ENCODE peak calls at places on chromosome 16, in six cellular contexts. H is PC-9, P is MM.1S, O is HCT116, B is GM23248, W is hepatocyte. Y is an unnamed sample.

GRCh38 chr16:46690281-46691178 is 1.1 kb downstream of the ORC6 start:
- DNase-seq in H (no peak), B (peak; percentile 42), W (peak; percentile 74), O (no peak), P (peak; percentile 15), Y (peak; percentile 4)

GRCh38 chr16:48317614-48318013 is 67.6 kb downstream of the SIAH1 start:
- DNase-seq in O (peak; percentile 10), B (peak; percentile 54), W (no peak), P (peak; percentile 26), H (no peak), Y (peak; percentile 65)

GRCh38 chr16:57341062-57341440 is 17.5 kb upstream of the CCL22 start:
- DNase-seq in W (no peak), B (no peak), O (no peak), P (no peak), H (no peak), Y (no peak)

GRCh38 chr16:28304214-28304613 is 11.9 kb downstream of the SBK1 start:
- DNase-seq in H (peak; percentile 23), O (no peak), W (peak; percentile 63), P (peak; percentile 40), B (peak; percentile 48), Y (peak; percentile 30)

GRCh38 chr16:5024632-5025031 is 9.1 kb downstream of the NAGPA start:
- DNase-seq in H (peak; percentile 29), P (peak; percentile 55), W (no peak), O (peak; percentile 24), B (peak; percentile 31), Y (peak; percentile 82)

GRCh38 chr16:24318670-24319069 is 62.5 kb downstream of the CACNG3 start:
- DNase-seq in B (no peak), W (no peak), H (no peak), O (no peak), P (no peak), Y (no peak)

GRCh38 chr16:19718624-19718965 is 524 bp downstream of the IQCK start:
- DNase-seq in P (no peak), B (peak; percentile 52), W (peak; percentile 37), H (no peak), O (no peak), Y (no peak)

GRCh38 chr16:65909310-65910050 is 457.0 kb upstream of the CDH5 start:
- DNase-seq in O (no peak), B (peak; percentile 21), H (no peak), P (peak; percentile 75), W (peak; percentile 19), Y (no peak)

GRCh38 chr16:54136276-54136625 is 150.3 kb downstream of the IRX3 start:
- DNase-seq in O (no peak), B (peak; percentile 80), H (no peak), W (no peak), P (no peak), Y (peak; percentile 40)

GRCh38 chr16:1222553-1223354 is 2.3 kb downstream of the TPSG1 start:
- DNase-seq in P (no peak), O (no peak), H (no peak), W (no peak), B (no peak), Y (no peak)

GRCh38 chr16:50719401-50720337 is 22.2 kb upstream of the CYLD start:
- DNase-seq in H (peak; percentile 77), W (peak; percentile 70), O (no peak), P (no peak), B (no peak), Y (no peak)

GRCh38 chr16:31216552-31217530 is at the start of gene PYDC1:
- DNase-seq in B (peak; percentile 20), O (no peak), H (no peak), P (no peak), W (no peak), Y (no peak)

GRCh38 chr16:89710709-89711564 is 9.4 kb upstream of the SPATA2L start:
- DNase-seq in P (no peak), H (no peak), O (no peak), B (no peak), W (no peak), Y (no peak)

GRCh38 chr16:20747030-20747816 is 5.6 kb upstream of the THUMPD1 start:
- DNase-seq in W (no peak), P (no peak), O (peak; percentile 22), H (no peak), B (no peak), Y (no peak)

DNA sequence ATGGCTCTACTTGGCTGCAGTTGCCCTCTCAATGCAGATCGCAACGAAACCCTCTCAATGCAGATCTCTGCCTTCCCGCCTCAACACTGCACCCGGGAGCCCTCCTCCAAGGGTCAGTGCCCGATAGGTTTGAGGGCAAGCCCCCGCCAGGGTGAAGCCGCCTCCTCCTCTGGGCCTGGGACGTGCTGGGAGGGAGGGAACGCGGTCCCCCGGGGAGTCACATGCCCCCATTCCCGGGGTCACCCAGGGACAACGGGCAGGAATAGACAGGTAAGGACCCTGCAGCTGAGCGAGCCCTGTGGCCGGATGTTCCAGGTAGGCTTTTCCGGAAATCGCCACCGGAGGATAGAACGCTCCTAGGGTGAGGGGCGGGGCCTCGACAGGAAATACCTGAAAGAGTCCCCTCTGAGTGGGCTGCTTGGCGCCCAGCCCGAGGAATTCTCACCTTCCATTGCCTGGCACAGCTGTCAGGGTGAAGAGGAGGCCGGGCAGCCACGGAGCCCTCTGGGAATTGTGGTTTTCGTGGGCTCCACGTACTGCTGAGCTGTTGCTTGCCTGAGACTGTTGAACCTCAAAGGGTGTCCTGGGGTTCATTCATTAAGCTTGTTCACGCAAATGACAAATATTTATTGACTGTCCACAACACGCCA is 12.8 kb downstream of the ZNF174 start:
- DNase-seq in B (no peak), P (no peak), W (no peak), H (peak; percentile 57), O (no peak), Y (no peak)
- H3K9me3 ChIP-seq in B (no peaks in the 10 kb centered on the region), P (no peaks in the 10 kb centered on the region), W (peaks cover 23% of the 10 kb centered on the region), H (peaks cover 26% of the 10 kb centered on the region), O (peaks cover 2% of the 10 kb centered on the region), Y (peaks cover 5% of the 10 kb centered on the region)

GRCh38 chr16:17635183-17635582 is 164.4 kb upstream of the XYLT1 start:
- DNase-seq in B (no peak), H (no peak), P (no peak), O (no peak), W (no peak), Y (no peak)
- H3K9me2 ChIP-seq in B (no peaks in the 10 kb centered on the region), H (no peaks in the 10 kb centered on the region), P (no peaks in the 10 kb centered on the region), O (no peaks in the 10 kb centered on the region), W (no peaks in the 10 kb centered on the region), Y (no peaks in the 10 kb centered on the region)

DNA sequence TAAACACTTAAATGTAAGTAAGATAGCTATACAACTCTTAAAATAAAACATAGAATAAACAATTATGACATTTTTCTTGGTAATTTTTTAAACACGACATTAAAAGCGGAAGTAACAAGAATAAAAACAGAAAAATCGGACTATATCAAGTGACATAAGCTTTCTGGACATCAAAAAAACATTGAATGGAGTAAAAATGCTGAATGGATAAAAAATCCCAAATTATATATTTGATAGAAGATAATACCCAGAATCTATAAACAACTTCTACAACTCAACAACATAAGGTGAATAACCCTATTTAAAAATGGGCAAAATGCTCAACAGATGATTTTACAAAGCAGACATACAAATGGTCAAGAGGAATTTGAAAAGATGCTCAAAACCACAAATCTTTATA is 1866.5 kb downstream of the TP53TG3F start:
- DNase-seq in O (no peak), P (no peak), B (no peak), W (no peak), H (no peak), Y (no peak)
- H3K9me3 ChIP-seq in O (peaks cover 28% of the 10 kb centered on the region), P (no peaks in the 10 kb centered on the region), B (no peaks in the 10 kb centered on the region), W (no peaks in the 10 kb centered on the region), H (no peaks in the 10 kb centered on the region), Y (no peaks in the 10 kb centered on the region)

GRCh38 chr16:183005-183404 is 2.7 kb downstream of the HBQ1 start:
- DNase-seq in O (no peak), W (no peak), P (no peak), B (no peak), H (no peak), Y (no peak)

GRCh38 chr16:181668-182021 is 1.4 kb downstream of the HBQ1 start:
- DNase-seq in B (peak; percentile 37), P (no peak), W (no peak), H (no peak), O (no peak), Y (peak; percentile 12)

GRCh38 chr16:179431-179830 is 828 bp upstream of the HBQ1 start:
- DNase-seq in O (no peak), H (no peak), P (no peak), W (no peak), B (no peak), Y (no peak)

GRCh38 chr16:180101-180920 is at the start of gene HBQ1:
- DNase-seq in P (no peak), O (no peak), B (peak; percentile 57), W (peak; percentile 66), H (no peak), Y (no peak)

DNA sequence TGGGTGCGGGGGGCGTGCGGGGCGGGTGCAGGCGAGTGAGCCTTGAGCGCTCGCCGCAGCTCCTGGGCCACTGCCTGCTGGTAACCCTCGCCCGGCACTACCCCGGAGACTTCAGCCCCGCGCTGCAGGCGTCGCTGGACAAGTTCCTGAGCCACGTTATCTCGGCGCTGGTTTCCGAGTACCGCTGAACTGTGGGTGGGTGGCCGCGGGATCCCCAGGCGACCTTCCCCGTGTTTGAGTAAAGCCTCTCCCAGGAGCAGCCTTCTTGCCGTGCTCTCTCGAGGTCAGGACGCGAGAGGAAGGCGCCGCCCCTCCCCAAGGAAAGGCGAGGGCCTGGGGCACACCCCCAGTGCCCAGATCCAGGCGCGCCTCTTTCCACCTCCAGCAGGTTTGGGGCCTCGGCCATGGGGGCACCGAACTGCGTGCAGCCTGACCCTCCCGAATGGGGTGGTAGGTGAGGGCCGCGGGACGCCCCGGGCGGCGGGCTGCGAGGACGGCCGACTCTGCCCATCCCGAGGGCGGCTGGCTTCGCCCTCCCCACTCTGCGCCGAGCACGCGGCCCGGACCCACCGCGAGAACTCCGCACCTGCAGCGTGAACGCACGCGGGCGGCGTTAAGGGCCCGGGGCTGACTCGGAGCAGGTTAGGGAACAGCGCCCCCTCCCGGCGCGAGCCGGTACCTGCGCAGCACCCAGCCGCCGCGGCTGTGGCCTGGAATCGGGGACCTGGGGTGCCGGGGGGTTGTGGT is 835 bp downstream of the HBQ1 start:
- DNase-seq in O (peak; percentile 12), W (peak; percentile 85), B (peak; percentile 81), H (peak; percentile 85), P (peak; percentile 83), Y (peak; percentile 68)
- H3K9me2 ChIP-seq in O (no peaks in the 10 kb centered on the region), W (no peaks in the 10 kb centered on the region), B (no peaks in the 10 kb centered on the region), H (no peaks in the 10 kb centered on the region), P (no peaks in the 10 kb centered on the region), Y (no peaks in the 10 kb centered on the region)

DNA sequence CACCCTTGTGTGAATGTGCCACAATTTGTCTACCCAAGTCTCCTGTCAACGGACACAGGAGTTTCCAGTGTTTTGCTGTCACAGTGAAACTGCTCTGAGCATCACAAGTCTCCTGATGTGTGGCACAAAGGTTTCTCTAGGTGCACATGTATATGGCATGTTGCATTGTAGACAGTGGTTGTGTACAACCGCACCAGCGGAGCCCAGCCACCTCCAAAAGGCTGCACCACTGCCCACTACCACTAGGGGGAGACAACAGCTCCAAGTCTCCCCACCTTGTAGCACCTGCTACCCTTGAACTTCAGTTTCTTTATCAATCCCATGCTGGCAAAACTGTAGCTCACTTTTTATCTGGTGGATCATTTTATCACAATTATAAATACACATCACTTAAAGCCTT is 95.5 kb upstream of the ZNF469 start:
- DNase-seq in H (peak; percentile 48), W (no peak), B (no peak), O (peak; percentile 63), P (peak; percentile 48), Y (peak; percentile 28)
- H3K9me3 ChIP-seq in H (peaks cover 15% of the 10 kb centered on the region), W (no peaks in the 10 kb centered on the region), B (no peaks in the 10 kb centered on the region), O (peaks cover 5% of the 10 kb centered on the region), P (no peaks in the 10 kb centered on the region), Y (peaks cover 5% of the 10 kb centered on the region)

DNA sequence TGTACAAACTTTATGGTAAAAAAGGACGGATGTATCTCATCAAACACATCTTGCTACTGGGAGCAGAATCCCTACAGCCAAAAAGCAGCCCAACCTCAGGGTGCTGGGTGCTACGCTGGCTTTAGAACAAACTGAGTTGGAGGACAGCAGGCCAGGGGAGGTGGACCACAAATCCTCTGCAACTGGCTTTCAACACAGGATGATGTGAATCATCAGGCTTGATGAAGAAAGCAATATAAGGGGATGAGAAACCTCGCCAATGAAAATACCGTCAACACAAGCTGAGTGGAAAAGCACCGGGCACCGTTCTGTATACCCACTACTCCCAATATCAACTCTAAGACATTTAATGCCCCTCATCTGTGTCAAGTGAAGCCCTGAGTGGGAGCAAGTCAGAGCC is 14.3 kb downstream of the HBQ1 start:
- DNase-seq in H (no peak), O (no peak), P (no peak), B (no peak), W (no peak), Y (no peak)
- H3K9me2 ChIP-seq in H (no peaks in the 10 kb centered on the region), O (no peaks in the 10 kb centered on the region), P (no peaks in the 10 kb centered on the region), B (no peaks in the 10 kb centered on the region), W (no peaks in the 10 kb centered on the region), Y (no peaks in the 10 kb centered on the region)